ENCODE peak calls at places on chromosomes 6 and 20, in seven cellular contexts. Z, Q, C, F, X, G and W are unnamed samples.

GRCh38 chr20:46606817-46607190 is 44.5 kb downstream of the SLC13A3 start:
- DNase-seq in Z (no peak), Q (no peak), C (no peak), F (no peak), X (no peak), G (no peak), W (no peak)

GRCh38 chr6:149864578-149865535 is 698 bp upstream of the LRP11 start:
- DNase-seq in Z (no peak), Q (no peak), C (peak; percentile 62), F (peak; percentile 81), X (no peak), G (peak; percentile 44), W (peak; percentile 78)

GRCh38 chr6:127332383-127332961 is 10.9 kb downstream of the ECHDC1 start:
- DNase-seq in Z (no peak), Q (no peak), C (no peak), F (no peak), X (no peak), G (no peak), W (no peak)

GRCh38 chr20:62745279-62745958 is 36.8 kb downstream of the NTSR1 start:
- DNase-seq in Z (no peak), Q (no peak), C (no peak), F (no peak), X (no peak), G (no peak), W (no peak)

GRCh38 chr6:22764521-22764920 is 195.2 kb downstream of the HDGFL1 start:
- DNase-seq in Z (no peak), Q (no peak), C (no peak), F (no peak), X (no peak), G (no peak), W (no peak)

GRCh38 chr20:1490643-1491042 is 577 bp downstream of the SIRPB2 start:
- DNase-seq in Z (no peak), Q (no peak), C (no peak), F (no peak), X (no peak), G (no peak), W (no peak)

GRCh38 chr6:19839237-19839546 is 2.0 kb downstream of the ID4 start:
- DNase-seq in Z (no peak), Q (no peak), C (no peak), F (no peak), X (no peak), G (no peak), W (no peak)

GRCh38 chr20:52529856-52530255 is 338.3 kb upstream of the ZFP64 start:
- DNase-seq in Z (no peak), Q (no peak), C (no peak), F (no peak), X (no peak), G (no peak), W (no peak)

GRCh38 chr6:134288538-134289203 is 29.2 kb downstream of the SGK1 start:
- DNase-seq in Z (peak; percentile 85), Q (no peak), C (no peak), F (no peak), X (no peak), G (peak; percentile 78), W (no peak)

GRCh38 chr6:119985952-119986736 is 636.6 kb upstream of the MAN1A1 start:
- DNase-seq in Z (no peak), Q (no peak), C (no peak), F (no peak), X (no peak), G (no peak), W (no peak)

GRCh38 chr20:50303573-50304500 is 113.2 kb downstream of the CEBPB start:
- DNase-seq in Z (no peak), Q (no peak), C (peak; percentile 85), F (no peak), X (peak; percentile 87), G (no peak), W (no peak)

GRCh38 chr6:163863565-163863964 is 449.0 kb downstream of the QKI start:
- DNase-seq in Z (no peak), Q (no peak), C (no peak), F (no peak), X (no peak), G (no peak), W (no peak)

GRCh38 chr6:161481786-161482516 is 208.1 kb upstream of the AGPAT4 start:
- DNase-seq in Z (no peak), Q (no peak), C (no peak), F (no peak), X (no peak), G (no peak), W (no peak)

GRCh38 chr6:11618533-11618932 is 81.0 kb downstream of the TMEM170B start:
- DNase-seq in Z (no peak), Q (no peak), C (no peak), F (peak; percentile 3), X (no peak), G (no peak), W (peak; percentile 76)

GRCh38 chr6:110999634-111000270 is 17.9 kb downstream of the RPF2 start:
- DNase-seq in Z (no peak), Q (no peak), C (no peak), F (peak; percentile 31), X (no peak), G (peak; percentile 29), W (peak; percentile 60)

GRCh38 chr6:90849686-90850085 is 262.8 kb upstream of the MAP3K7 start:
- DNase-seq in Z (no peak), Q (no peak), C (no peak), F (no peak), X (no peak), G (no peak), W (no peak)

GRCh38 chr6:170360476-170360875 is 53.9 kb downstream of the FAM120B start:
- DNase-seq in Z (no peak), Q (no peak), C (no peak), F (no peak), X (no peak), G (no peak), W (no peak)

GRCh38 chr6:128655978-128656498 is 135.6 kb upstream of the PTPRK start:
- DNase-seq in Z (peak; percentile 82), Q (peak; percentile 12), C (no peak), F (no peak), X (no peak), G (peak; percentile 56), W (no peak)

GRCh38 chr6:18410412-18410811 is 23.3 kb downstream of the RNF144B start:
- DNase-seq in Z (no peak), Q (no peak), C (no peak), F (no peak), X (no peak), G (no peak), W (no peak)

GRCh38 chr6:146598785-146599405 is at the start of gene ADGB:
- DNase-seq in Z (no peak), Q (no peak), C (no peak), F (no peak), X (peak; percentile 82), G (peak; percentile 32), W (no peak)

GRCh38 chr6:35077713-35078105 is 63.4 kb downstream of the TCP11 start:
- DNase-seq in Z (no peak), Q (no peak), C (no peak), F (no peak), X (peak; percentile 37), G (no peak), W (no peak)

GRCh38 chr6:108621117-108621516 is 60.4 kb downstream of the FOXO3 start:
- DNase-seq in Z (peak; percentile 77), Q (peak; percentile 26), C (no peak), F (no peak), X (peak; percentile 69), G (peak; percentile 8), W (no peak)

GRCh38 chr6:110158479-110158878 is 21.0 kb downstream of the WASF1 start:
- DNase-seq in Z (no peak), Q (no peak), C (no peak), F (no peak), X (no peak), G (no peak), W (no peak)

GRCh38 chr20:46044896-46045295 is 15.9 kb downstream of the SLC12A5 start:
- DNase-seq in Z (no peak), Q (no peak), C (no peak), F (no peak), X (no peak), G (no peak), W (no peak)

GRCh38 chr6:111105578-111105977 is 18.3 kb downstream of the SLC16A10 start:
- DNase-seq in Z (no peak), Q (no peak), C (peak; percentile 49), F (no peak), X (no peak), G (no peak), W (no peak)

GRCh38 chr20:11204926-11205768 is 531.3 kb upstream of the JAG1 start:
- DNase-seq in Z (no peak), Q (no peak), C (peak; percentile 63), F (peak; percentile 50), X (peak; percentile 65), G (peak; percentile 29), W (peak; percentile 84)

GRCh38 chr6:169804427-169804826 is 53.0 kb downstream of the ERMARD start:
- DNase-seq in Z (no peak), Q (no peak), C (no peak), F (no peak), X (no peak), G (no peak), W (no peak)

GRCh38 chr6:35911871-35912653 is 8.8 kb downstream of the SRPK1 start:
- DNase-seq in Z (no peak), Q (no peak), C (no peak), F (no peak), X (no peak), G (no peak), W (no peak)